ENCODE peak calls at places on chromosomes 3 and 15, in seven cellular contexts. One of them, this sample, is unnamed.

GRCh38 chr3:156763931-156764720 is 62.0 kb upstream of the LEKR1 start:
- DNase-seq in iris pigment epithelial cell: no peak
- DNase-seq in neural progenitor cell: no peak
- DNase-seq in NCI-H510A treated with DMSO at 0.1 percent for 48 hours: no peak
- DNase-seq in BE2C: no peak
- DNase-seq in amniotic stem cell: no peak
- DNase-seq in HCT116: no peak
- DNase-seq in this sample: no peak

GRCh38 chr3:188434594-188434993 is 280.6 kb downstream of the LPP start:
- DNase-seq in iris pigment epithelial cell: no peak
- DNase-seq in neural progenitor cell: no peak
- DNase-seq in NCI-H510A treated with DMSO at 0.1 percent for 48 hours: no peak
- DNase-seq in BE2C: no peak
- DNase-seq in amniotic stem cell: no peak
- DNase-seq in HCT116: no peak
- DNase-seq in this sample: no peak

GRCh38 chr3:24485511-24485910 is 9.1 kb downstream of the THRB start:
- DNase-seq in iris pigment epithelial cell: no peak
- DNase-seq in neural progenitor cell: no peak
- DNase-seq in NCI-H510A treated with DMSO at 0.1 percent for 48 hours: no peak
- DNase-seq in BE2C: no peak
- DNase-seq in amniotic stem cell: no peak
- DNase-seq in HCT116: no peak
- DNase-seq in this sample: no peak

GRCh38 chr3:167785790-167786189 is 50.3 kb downstream of the SERPINI1 start:
- DNase-seq in iris pigment epithelial cell: no peak
- DNase-seq in neural progenitor cell: no peak
- DNase-seq in NCI-H510A treated with DMSO at 0.1 percent for 48 hours: no peak
- DNase-seq in BE2C: no peak
- DNase-seq in amniotic stem cell: no peak
- DNase-seq in HCT116: no peak
- DNase-seq in this sample: no peak

GRCh38 chr3:194382892-194383223 is 13.3 kb upstream of the LRRC15 start:
- DNase-seq in iris pigment epithelial cell: no peak
- DNase-seq in neural progenitor cell: no peak
- DNase-seq in NCI-H510A treated with DMSO at 0.1 percent for 48 hours: no peak
- DNase-seq in BE2C: no peak
- DNase-seq in amniotic stem cell: no peak
- DNase-seq in HCT116: no peak
- DNase-seq in this sample: no peak

GRCh38 chr3:12941495-12942023 is 100.2 kb upstream of the RPL32 start:
- DNase-seq in iris pigment epithelial cell: no peak
- DNase-seq in neural progenitor cell: no peak
- DNase-seq in NCI-H510A treated with DMSO at 0.1 percent for 48 hours: no peak
- DNase-seq in BE2C: no peak
- DNase-seq in amniotic stem cell: no peak
- DNase-seq in HCT116: no peak
- DNase-seq in this sample: no peak

GRCh38 chr15:98155356-98155755 is 194.9 kb downstream of the ARRDC4 start:
- DNase-seq in iris pigment epithelial cell: peak
- DNase-seq in neural progenitor cell: no peak
- DNase-seq in NCI-H510A treated with DMSO at 0.1 percent for 48 hours: no peak
- DNase-seq in BE2C: no peak
- DNase-seq in amniotic stem cell: no peak
- DNase-seq in HCT116: no peak
- DNase-seq in this sample: no peak

GRCh38 chr15:72358532-72359180 is 17.2 kb downstream of the HEXA start:
- DNase-seq in iris pigment epithelial cell: peak
- DNase-seq in neural progenitor cell: no peak
- DNase-seq in NCI-H510A treated with DMSO at 0.1 percent for 48 hours: no peak
- DNase-seq in BE2C: peak
- DNase-seq in amniotic stem cell: peak
- DNase-seq in HCT116: no peak
- DNase-seq in this sample: peak

GRCh38 chr3:176352716-176353334 is 844.5 kb downstream of the TBL1XR1 start:
- DNase-seq in iris pigment epithelial cell: peak
- DNase-seq in neural progenitor cell: no peak
- DNase-seq in NCI-H510A treated with DMSO at 0.1 percent for 48 hours: no peak
- DNase-seq in BE2C: no peak
- DNase-seq in amniotic stem cell: no peak
- DNase-seq in HCT116: no peak
- DNase-seq in this sample: no peak

GRCh38 chr3:88986834-88987233 is 120.6 kb upstream of the EPHA3 start:
- DNase-seq in iris pigment epithelial cell: peak
- DNase-seq in neural progenitor cell: no peak
- DNase-seq in NCI-H510A treated with DMSO at 0.1 percent for 48 hours: no peak
- DNase-seq in BE2C: no peak
- DNase-seq in amniotic stem cell: peak
- DNase-seq in HCT116: no peak
- DNase-seq in this sample: no peak

GRCh38 chr15:58627046-58627445 is 122.5 kb downstream of the ADAM10 start:
- DNase-seq in iris pigment epithelial cell: no peak
- DNase-seq in neural progenitor cell: no peak
- DNase-seq in NCI-H510A treated with DMSO at 0.1 percent for 48 hours: no peak
- DNase-seq in BE2C: no peak
- DNase-seq in amniotic stem cell: no peak
- DNase-seq in HCT116: no peak
- DNase-seq in this sample: no peak

GRCh38 chr3:69032737-69033136 is 19.3 kb upstream of the EOGT start:
- DNase-seq in iris pigment epithelial cell: no peak
- DNase-seq in neural progenitor cell: no peak
- DNase-seq in NCI-H510A treated with DMSO at 0.1 percent for 48 hours: no peak
- DNase-seq in BE2C: no peak
- DNase-seq in amniotic stem cell: no peak
- DNase-seq in HCT116: no peak
- DNase-seq in this sample: no peak

GRCh38 chr3:154125378-154126030 is 4.3 kb downstream of the ARHGEF26 start:
- DNase-seq in iris pigment epithelial cell: no peak
- DNase-seq in neural progenitor cell: no peak
- DNase-seq in NCI-H510A treated with DMSO at 0.1 percent for 48 hours: no peak
- DNase-seq in BE2C: no peak
- DNase-seq in amniotic stem cell: no peak
- DNase-seq in HCT116: no peak
- DNase-seq in this sample: no peak

GRCh38 chr15:58770519-58770856 is 614 bp upstream of the MINDY2 start:
- DNase-seq in iris pigment epithelial cell: peak
- DNase-seq in neural progenitor cell: no peak
- DNase-seq in NCI-H510A treated with DMSO at 0.1 percent for 48 hours: peak
- DNase-seq in BE2C: no peak
- DNase-seq in amniotic stem cell: no peak
- DNase-seq in HCT116: no peak
- DNase-seq in this sample: no peak

GRCh38 chr3:169542347-169542751 is 121.2 kb downstream of the MECOM start:
- DNase-seq in iris pigment epithelial cell: no peak
- DNase-seq in neural progenitor cell: no peak
- DNase-seq in NCI-H510A treated with DMSO at 0.1 percent for 48 hours: no peak
- DNase-seq in BE2C: peak
- DNase-seq in amniotic stem cell: no peak
- DNase-seq in HCT116: no peak
- DNase-seq in this sample: peak

GRCh38 chr15:65249641-65250040 is 37.0 kb downstream of the PARP16 start:
- DNase-seq in iris pigment epithelial cell: no peak
- DNase-seq in neural progenitor cell: no peak
- DNase-seq in NCI-H510A treated with DMSO at 0.1 percent for 48 hours: no peak
- DNase-seq in BE2C: no peak
- DNase-seq in amniotic stem cell: no peak
- DNase-seq in HCT116: no peak
- DNase-seq in this sample: no peak

This sample was measured in dermis microvascular lymphatic vessel endothelial cell.